ENCODE peak calls at places on chromosome 6, in ten cellular contexts. One of them, this sample, is unnamed.
A peak's percentile ranks its signal among the peaks of the same experiment; 100 is the strongest.

GRCh38 chr6:122114733-122115132 is 284.7 kb upstream of the HSF2 start:
- DNase-seq in A549: no peak
- DNase-seq in hepatocyte: no peak
- DNase-seq in transverse colon: no peak
- DNase-seq in mammary epithelial cell: no peak
- DNase-seq in body of pancreas: no peak
- DNase-seq in neural progenitor cell: no peak
- DNase-seq in prostate gland: no peak
- DNase-seq in heart left ventricle: no peak
- DNase-seq in ovary: no peak
- DNase-seq in this sample: no peak

GRCh38 chr6:133769463-133769862 is 119.5 kb upstream of the TCF21 start:
- DNase-seq in ovary: no peak
- DNase-seq in heart left ventricle: no peak
- DNase-seq in body of pancreas: no peak
- DNase-seq in A549: no peak
- DNase-seq in mammary epithelial cell: no peak
- DNase-seq in neural progenitor cell: no peak
- DNase-seq in hepatocyte: no peak
- DNase-seq in prostate gland: no peak
- DNase-seq in transverse colon: no peak
- DNase-seq in this sample: no peak

GRCh38 chr6:139144490-139145085 is 9.7 kb downstream of the HECA start:
- DNase-seq in hepatocyte: no peak
- DNase-seq in ovary: no peak
- DNase-seq in prostate gland: no peak
- DNase-seq in body of pancreas: no peak
- DNase-seq in transverse colon: no peak
- DNase-seq in A549: no peak
- DNase-seq in neural progenitor cell: no peak
- DNase-seq in mammary epithelial cell: no peak
- DNase-seq in heart left ventricle: no peak
- DNase-seq in this sample: no peak

GRCh38 chr6:32195902-32196681 is 3.6 kb upstream of the GPSM3 start:
- DNase-seq in prostate gland: peak; percentile 80
- DNase-seq in hepatocyte: peak; percentile 91
- DNase-seq in body of pancreas: peak; percentile 89
- DNase-seq in neural progenitor cell: peak; percentile 93
- DNase-seq in A549: peak; percentile 82
- DNase-seq in heart left ventricle: peak; percentile 97
- DNase-seq in ovary: peak; percentile 97
- DNase-seq in mammary epithelial cell: peak; percentile 79
- DNase-seq in transverse colon: peak; percentile 92
- DNase-seq in this sample: peak; percentile 55

GRCh38 chr6:19410477-19410876 is 426.7 kb upstream of the ID4 start:
- DNase-seq in prostate gland: no peak
- DNase-seq in heart left ventricle: no peak
- DNase-seq in mammary epithelial cell: peak; percentile 95
- DNase-seq in ovary: no peak
- DNase-seq in body of pancreas: no peak
- DNase-seq in hepatocyte: peak; percentile 55
- DNase-seq in transverse colon: no peak
- DNase-seq in A549: peak; percentile 3
- DNase-seq in neural progenitor cell: no peak
- DNase-seq in this sample: peak; percentile 29

GRCh38 chr6:5997420-5998093 is 9.2 kb downstream of the NRN1 start:
- DNase-seq in transverse colon: no peak
- DNase-seq in hepatocyte: no peak
- DNase-seq in mammary epithelial cell: peak; percentile 41
- DNase-seq in heart left ventricle: peak; percentile 46
- DNase-seq in ovary: no peak
- DNase-seq in A549: no peak
- DNase-seq in neural progenitor cell: peak; percentile 85
- DNase-seq in prostate gland: no peak
- DNase-seq in body of pancreas: no peak
- DNase-seq in this sample: no peak

GRCh38 chr6:114135348-114136002 is 164.5 kb upstream of the HDAC2 start:
- DNase-seq in neural progenitor cell: no peak
- DNase-seq in hepatocyte: no peak
- DNase-seq in heart left ventricle: no peak
- DNase-seq in body of pancreas: no peak
- DNase-seq in mammary epithelial cell: no peak
- DNase-seq in prostate gland: no peak
- DNase-seq in ovary: no peak
- DNase-seq in A549: no peak
- DNase-seq in transverse colon: no peak
- DNase-seq in this sample: no peak

GRCh38 chr6:46138281-46138680 is 8.5 kb downstream of the ENPP4 start:
- DNase-seq in A549: no peak
- DNase-seq in hepatocyte: no peak
- DNase-seq in heart left ventricle: no peak
- DNase-seq in prostate gland: peak; percentile 21
- DNase-seq in mammary epithelial cell: no peak
- DNase-seq in neural progenitor cell: no peak
- DNase-seq in body of pancreas: no peak
- DNase-seq in ovary: no peak
- DNase-seq in transverse colon: no peak
- DNase-seq in this sample: no peak

GRCh38 chr6:105799051-105799450 is 287.1 kb upstream of the PRDM1 start:
- DNase-seq in mammary epithelial cell: no peak
- DNase-seq in ovary: peak; percentile 45
- DNase-seq in heart left ventricle: peak; percentile 32
- DNase-seq in prostate gland: peak; percentile 27
- DNase-seq in neural progenitor cell: no peak
- DNase-seq in transverse colon: peak; percentile 14
- DNase-seq in A549: no peak
- DNase-seq in body of pancreas: no peak
- DNase-seq in hepatocyte: no peak
- DNase-seq in this sample: no peak

GRCh38 chr6:60754879-60755278 is 1531.1 kb downstream of the KHDRBS2 start:
- DNase-seq in mammary epithelial cell: no peak
- DNase-seq in prostate gland: no peak
- DNase-seq in ovary: no peak
- DNase-seq in neural progenitor cell: peak; percentile 2
- DNase-seq in heart left ventricle: no peak
- DNase-seq in transverse colon: no peak
- DNase-seq in A549: no peak
- DNase-seq in hepatocyte: no peak
- DNase-seq in body of pancreas: no peak
- DNase-seq in this sample: no peak
- H3K9me3 ChIP-seq in mammary epithelial cell: peaks cover 3% of the 10 kb centered on the region
- H3K9me3 ChIP-seq in prostate gland: no peaks in the 10 kb centered on the region
- H3K9me3 ChIP-seq in ovary: no peaks in the 10 kb centered on the region
- H3K9me3 ChIP-seq in neural progenitor cell: no peaks in the 10 kb centered on the region
- H3K9me3 ChIP-seq in heart left ventricle: peaks cover 17% of the 10 kb centered on the region
- H3K9me3 ChIP-seq in transverse colon: no peaks in the 10 kb centered on the region
- H3K9me3 ChIP-seq in A549: no peaks in the 10 kb centered on the region
- H3K9me3 ChIP-seq in hepatocyte: no peaks in the 10 kb centered on the region
- H3K9me3 ChIP-seq in body of pancreas: no peaks in the 10 kb centered on the region
- H3K9me3 ChIP-seq in this sample: peaks cover 4% of the 10 kb centered on the region

DNA sequence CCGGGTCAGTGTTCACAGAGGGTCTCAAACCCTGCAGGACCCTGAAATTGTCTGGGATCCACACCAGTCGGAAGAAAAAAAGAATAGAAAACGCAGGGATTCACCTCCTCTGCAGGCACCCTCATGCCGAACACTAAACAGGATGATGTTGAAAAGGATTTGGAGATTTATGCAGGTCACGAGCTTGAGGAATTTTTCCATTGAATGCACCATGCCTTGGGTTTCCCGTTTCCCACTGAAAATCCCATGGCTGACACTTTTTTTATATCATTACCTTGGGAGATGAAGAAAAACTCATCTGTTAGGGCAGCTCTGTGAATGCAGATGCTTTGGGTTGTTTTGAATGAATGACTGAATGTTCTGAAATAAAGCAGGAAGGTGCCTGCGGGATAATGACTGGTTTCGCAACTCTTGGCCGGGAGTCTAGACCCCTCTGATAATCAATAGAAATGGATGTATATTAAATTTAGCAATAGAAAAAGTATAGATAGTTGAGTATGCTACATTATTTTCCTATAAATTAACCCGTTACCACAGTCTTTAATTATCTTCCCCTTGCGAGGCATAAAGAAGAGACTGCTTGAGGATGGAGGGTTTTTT is 147.5 kb upstream of the AFDN start:
- DNase-seq in prostate gland: no peak
- DNase-seq in A549: no peak
- DNase-seq in neural progenitor cell: peak; percentile 40
- DNase-seq in ovary: no peak
- DNase-seq in mammary epithelial cell: no peak
- DNase-seq in hepatocyte: peak; percentile 5
- DNase-seq in body of pancreas: no peak
- DNase-seq in transverse colon: no peak
- DNase-seq in heart left ventricle: no peak
- DNase-seq in this sample: no peak
- H3K4me3 ChIP-seq in prostate gland: no peak overlapping the region
- H3K4me3 ChIP-seq in A549: no peak overlapping the region
- H3K4me3 ChIP-seq in neural progenitor cell: peak overlapping the region; percentile 64
- H3K4me3 ChIP-seq in ovary: no peak overlapping the region
- H3K4me3 ChIP-seq in mammary epithelial cell: no peak overlapping the region
- H3K4me3 ChIP-seq in hepatocyte: peak overlapping the region; percentile 71
- H3K4me3 ChIP-seq in body of pancreas: no peak overlapping the region
- H3K4me3 ChIP-seq in transverse colon: no peak overlapping the region
- H3K4me3 ChIP-seq in heart left ventricle: peak overlapping the region; percentile 37
- H3K4me3 ChIP-seq in this sample: no peak overlapping the region

GRCh38 chr6:106882601-106883518 is 91.7 kb downstream of the CD24 start:
- DNase-seq in hepatocyte: no peak
- DNase-seq in A549: no peak
- DNase-seq in prostate gland: no peak
- DNase-seq in ovary: no peak
- DNase-seq in mammary epithelial cell: peak; percentile 40
- DNase-seq in heart left ventricle: no peak
- DNase-seq in transverse colon: peak; percentile 25
- DNase-seq in neural progenitor cell: no peak
- DNase-seq in body of pancreas: peak; percentile 68
- DNase-seq in this sample: no peak

GRCh38 chr6:106884576-106884975 is 90.0 kb downstream of the CD24 start:
- DNase-seq in mammary epithelial cell: no peak
- DNase-seq in A549: no peak
- DNase-seq in transverse colon: no peak
- DNase-seq in neural progenitor cell: no peak
- DNase-seq in prostate gland: no peak
- DNase-seq in ovary: no peak
- DNase-seq in hepatocyte: no peak
- DNase-seq in body of pancreas: no peak
- DNase-seq in heart left ventricle: no peak
- DNase-seq in this sample: no peak

GRCh38 chr6:106882133-106882532 is 92.4 kb downstream of the CD24 start:
- DNase-seq in body of pancreas: no peak
- DNase-seq in hepatocyte: no peak
- DNase-seq in transverse colon: no peak
- DNase-seq in prostate gland: no peak
- DNase-seq in heart left ventricle: no peak
- DNase-seq in ovary: no peak
- DNase-seq in mammary epithelial cell: no peak
- DNase-seq in neural progenitor cell: no peak
- DNase-seq in A549: no peak
- DNase-seq in this sample: no peak

GRCh38 chr6:106885659-106886058 is 88.9 kb downstream of the CD24 start:
- DNase-seq in transverse colon: no peak
- DNase-seq in A549: no peak
- DNase-seq in hepatocyte: peak; percentile 48
- DNase-seq in neural progenitor cell: no peak
- DNase-seq in heart left ventricle: no peak
- DNase-seq in body of pancreas: no peak
- DNase-seq in mammary epithelial cell: no peak
- DNase-seq in prostate gland: peak; percentile 33
- DNase-seq in ovary: no peak
- DNase-seq in this sample: no peak

GRCh38 chr6:106883808-106884262 is 90.7 kb downstream of the CD24 start:
- DNase-seq in heart left ventricle: no peak
- DNase-seq in hepatocyte: peak; percentile 28
- DNase-seq in ovary: no peak
- DNase-seq in neural progenitor cell: peak; percentile 26
- DNase-seq in A549: peak; percentile 35
- DNase-seq in body of pancreas: no peak
- DNase-seq in mammary epithelial cell: no peak
- DNase-seq in prostate gland: no peak
- DNase-seq in transverse colon: no peak
- DNase-seq in this sample: no peak
- TF ChIP-seq CTCF in heart left ventricle: no peak
- TF ChIP-seq CTCF in hepatocyte: peak; percentile 19
- TF ChIP-seq CTCF in ovary: no peak
- TF ChIP-seq CTCF in neural progenitor cell: peak; percentile 46
- TF ChIP-seq CTCF in A549: no peak
- TF ChIP-seq CTCF in body of pancreas: no peak
- TF ChIP-seq CTCF in mammary epithelial cell: peak; percentile 26
- TF ChIP-seq CTCF in prostate gland: no peak
- TF ChIP-seq CTCF in transverse colon: no peak
- TF ChIP-seq CTCF in this sample: no peak

GRCh38 chr6:118577972-118578371 is 29.9 kb downstream of the PLN start:
- DNase-seq in heart left ventricle: no peak
- DNase-seq in hepatocyte: no peak
- DNase-seq in ovary: no peak
- DNase-seq in transverse colon: no peak
- DNase-seq in body of pancreas: no peak
- DNase-seq in neural progenitor cell: no peak
- DNase-seq in prostate gland: no peak
- DNase-seq in mammary epithelial cell: no peak
- DNase-seq in A549: no peak
- DNase-seq in this sample: no peak

GRCh38 chr6:118579786-118580185 is 31.7 kb downstream of the PLN start:
- DNase-seq in A549: no peak
- DNase-seq in heart left ventricle: no peak
- DNase-seq in hepatocyte: no peak
- DNase-seq in ovary: no peak
- DNase-seq in transverse colon: no peak
- DNase-seq in neural progenitor cell: no peak
- DNase-seq in prostate gland: no peak
- DNase-seq in body of pancreas: no peak
- DNase-seq in mammary epithelial cell: no peak
- DNase-seq in this sample: no peak

GRCh38 chr6:118581489-118581959 is 33.4 kb downstream of the PLN start:
- DNase-seq in body of pancreas: peak; percentile 45
- DNase-seq in A549: no peak
- DNase-seq in heart left ventricle: no peak
- DNase-seq in prostate gland: no peak
- DNase-seq in mammary epithelial cell: peak; percentile 31
- DNase-seq in ovary: no peak
- DNase-seq in neural progenitor cell: no peak
- DNase-seq in transverse colon: no peak
- DNase-seq in hepatocyte: peak; percentile 43
- DNase-seq in this sample: no peak

GRCh38 chr6:118580585-118581419 is 32.7 kb downstream of the PLN start:
- DNase-seq in ovary: no peak
- DNase-seq in hepatocyte: peak; percentile 91
- DNase-seq in prostate gland: peak; percentile 14
- DNase-seq in A549: peak; percentile 53
- DNase-seq in mammary epithelial cell: peak; percentile 66
- DNase-seq in body of pancreas: peak; percentile 32
- DNase-seq in heart left ventricle: peak; percentile 30
- DNase-seq in transverse colon: no peak
- DNase-seq in neural progenitor cell: peak; percentile 86
- DNase-seq in this sample: peak; percentile 30

DNA sequence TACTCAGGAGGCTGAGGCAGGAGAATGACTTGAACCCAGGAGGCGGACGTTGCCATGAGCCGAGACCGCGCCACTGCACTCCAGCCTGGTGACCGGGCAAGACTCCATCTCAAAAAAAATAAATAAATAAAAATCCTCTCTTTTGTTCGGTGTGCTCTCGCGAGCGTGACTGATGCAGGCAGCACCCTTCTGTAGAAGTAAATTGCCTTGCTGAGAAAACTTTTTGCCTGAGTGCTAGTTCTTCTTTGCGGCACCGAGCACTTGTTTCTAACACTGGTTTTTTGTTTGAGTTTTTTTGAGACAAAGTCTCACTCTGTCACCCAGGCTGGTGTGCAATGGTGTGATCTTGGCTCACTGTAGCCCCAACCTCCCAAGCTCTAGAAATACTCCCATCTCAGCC is 30.5 kb downstream of the PLN start:
- DNase-seq in body of pancreas: no peak
- DNase-seq in heart left ventricle: no peak
- DNase-seq in mammary epithelial cell: no peak
- DNase-seq in prostate gland: no peak
- DNase-seq in ovary: no peak
- DNase-seq in A549: no peak
- DNase-seq in transverse colon: no peak
- DNase-seq in neural progenitor cell: no peak
- DNase-seq in hepatocyte: no peak
- DNase-seq in this sample: no peak
- H3K9me3 ChIP-seq in body of pancreas: no peaks in the 10 kb centered on the region
- H3K9me3 ChIP-seq in heart left ventricle: peaks cover 62% of the 10 kb centered on the region
- H3K9me3 ChIP-seq in mammary epithelial cell: peaks cover 30% of the 10 kb centered on the region
- H3K9me3 ChIP-seq in prostate gland: no peaks in the 10 kb centered on the region
- H3K9me3 ChIP-seq in ovary: peaks cover 4% of the 10 kb centered on the region
- H3K9me3 ChIP-seq in A549: peaks cover 18% of the 10 kb centered on the region
- H3K9me3 ChIP-seq in transverse colon: peaks cover 30% of the 10 kb centered on the region
- H3K9me3 ChIP-seq in neural progenitor cell: no peaks in the 10 kb centered on the region
- H3K9me3 ChIP-seq in hepatocyte: no peaks in the 10 kb centered on the region
- H3K9me3 ChIP-seq in this sample: peaks cover 35% of the 10 kb centered on the region